ENCODE peak calls at places on chromosomes 11 and 22, in eight cellular contexts. Z, O, I, T, B, L, F and C are unnamed samples.

GRCh38 chr11:96219981-96220623 is 122.9 kb downstream of the MAML2 start:
- DNase-seq in B (no peak), I (peak), T (no peak), Z (no peak), F (peak), L (no peak), O (peak), C (no peak)

GRCh38 chr11:95081412-95081811 is 8.2 kb upstream of the ENDOD1 start:
- DNase-seq in T (no peak), O (peak), I (no peak), L (peak), F (no peak), B (no peak), Z (no peak), C (no peak)

GRCh38 chr11:13052130-13052541 is 43.0 kb downstream of the RASSF10 start:
- DNase-seq in B (no peak), L (no peak), I (no peak), F (no peak), O (no peak), T (peak), Z (no peak), C (no peak)

GRCh38 chr11:118067006-118067405 is 9.9 kb upstream of the TMPRSS4 start:
- DNase-seq in L (no peak), F (no peak), T (no peak), Z (no peak), B (no peak), O (no peak), I (no peak), C (no peak)

GRCh38 chr11:105935791-105936190 is 86.2 kb downstream of the MSANTD4 start:
- DNase-seq in B (no peak), I (no peak), T (no peak), L (no peak), F (peak), Z (peak), O (no peak), C (no peak)

GRCh38 chr11:69472766-69473519 is 8.5 kb upstream of the LINC01488 start:
- DNase-seq in O (no peak), F (no peak), T (no peak), I (no peak), B (no peak), Z (no peak), L (no peak), C (no peak)

GRCh38 chr11:124086447-124086846 is 28.8 kb upstream of the VWA5A start:
- DNase-seq in F (no peak), B (no peak), I (no peak), Z (no peak), O (no peak), L (no peak), T (no peak), C (no peak)

GRCh38 chr11:12404461-12404860 is 27.1 kb downstream of the PARVA start:
- DNase-seq in B (no peak), T (peak), L (no peak), F (no peak), O (peak), Z (no peak), I (no peak), C (no peak)

GRCh38 chr11:34155057-34155758 is 49.8 kb downstream of the NAT10 start:
- DNase-seq in B (no peak), F (no peak), Z (no peak), T (no peak), I (no peak), L (no peak), O (no peak), C (no peak)

GRCh38 chr11:32176223-32176811 is 85.4 kb downstream of the RCN1 start:
- DNase-seq in L (peak), I (peak), Z (peak), B (peak), O (peak), T (peak), F (peak), C (peak)

GRCh38 chr11:34052608-34053160 is 1.2 kb downstream of the CAPRIN1 start:
- DNase-seq in Z (no peak), O (peak), T (peak), I (no peak), L (no peak), B (no peak), F (no peak), C (peak)

GRCh38 chr11:9438611-9439010 is 22.2 kb upstream of the ZNF143 start:
- DNase-seq in I (no peak), T (no peak), L (no peak), B (no peak), F (peak), O (no peak), Z (no peak), C (no peak)

GRCh38 chr11:17490232-17490631 is 13.6 kb upstream of the ABCC8 start:
- DNase-seq in F (no peak), B (no peak), I (no peak), L (no peak), O (no peak), Z (no peak), T (no peak), C (no peak)

GRCh38 chr11:5550440-5551095 is 2.2 kb upstream of the OR52H1 start:
- DNase-seq in T (no peak), O (no peak), B (no peak), Z (peak), L (no peak), F (peak), I (no peak), C (no peak)

GRCh38 chr22:35065796-35066218 is at the start of gene ISX:
- DNase-seq in I (peak), F (no peak), L (no peak), O (no peak), Z (no peak), B (no peak), T (no peak), C (no peak)

GRCh38 chr11:128326791-128327190 is 260.6 kb downstream of the ETS1 start:
- DNase-seq in B (no peak), L (no peak), T (no peak), Z (no peak), I (no peak), O (no peak), F (no peak), C (no peak)

GRCh38 chr11:12245549-12245986 is 131.8 kb upstream of the PARVA start:
- DNase-seq in T (peak), O (no peak), B (no peak), F (peak), Z (no peak), I (no peak), L (no peak), C (no peak)

GRCh38 chr11:112615238-112615637 is 346.0 kb upstream of the NCAM1 start:
- DNase-seq in O (no peak), B (no peak), I (no peak), L (no peak), F (no peak), T (no peak), Z (no peak), C (no peak)

GRCh38 chr22:30245985-30246901 is at the start of gene LIF:
- DNase-seq in O (no peak), Z (no peak), F (peak), T (no peak), B (no peak), L (no peak), I (no peak), C (no peak)

GRCh38 chr11:11500744-11501487 is 120.9 kb downstream of the GALNT18 start:
- DNase-seq in B (no peak), L (no peak), O (no peak), Z (no peak), I (no peak), F (no peak), T (no peak), C (no peak)

GRCh38 chr11:45355706-45356041 is 69.5 kb upstream of the SYT13 start:
- DNase-seq in B (no peak), Z (no peak), O (no peak), T (no peak), I (no peak), F (no peak), L (no peak), C (no peak)

GRCh38 chr22:46863794-46864193 is 101.3 kb downstream of the TBC1D22A start:
- DNase-seq in B (no peak), F (no peak), Z (no peak), O (no peak), L (no peak), T (no peak), I (peak), C (no peak)
- H3K27ac ChIP-seq in B (no peak), F (no peak), Z (no peak), O (no peak), L (no peak), T (no peak), I (peak), C (no peak)

GRCh38 chr22:36497910-36498669 is 8.8 kb downstream of the FOXRED2 start:
- DNase-seq in L (no peak), F (no peak), O (no peak), T (no peak), I (no peak), B (no peak), Z (no peak), C (no peak)

GRCh38 chr22:36493690-36494110 is 12.3 kb upstream of the TXN2 start:
- DNase-seq in L (no peak), O (peak), T (no peak), F (no peak), I (no peak), Z (no peak), B (no peak), C (no peak)
- TF ChIP-seq POLR2A in L (no peak), O (no peak), T (no peak), F (no peak), I (no peak), Z (no peak), B (no peak), C (no peak)

GRCh38 chr22:31248965-31249940 is 37.2 kb downstream of the LIMK2 start:
- DNase-seq in B (no peak), O (no peak), Z (no peak), L (no peak), F (no peak), T (no peak), I (no peak), C (no peak)

GRCh38 chr22:31246687-31247086 is 34.6 kb downstream of the LIMK2 start:
- DNase-seq in B (no peak), T (no peak), O (no peak), Z (no peak), F (no peak), I (no peak), L (no peak), C (no peak)

GRCh38 chr22:31248138-31248745 is 36.1 kb downstream of the LIMK2 start:
- DNase-seq in O (peak), Z (no peak), T (peak), B (no peak), F (peak), I (no peak), L (peak), C (no peak)

GRCh38 chr22:31244943-31245451 is 32.9 kb downstream of the LIMK2 start:
- DNase-seq in T (no peak), I (no peak), L (no peak), Z (no peak), F (no peak), B (no peak), O (no peak), C (no peak)

GRCh38 chr22:31247726-31248125 is 35.6 kb downstream of the LIMK2 start:
- DNase-seq in I (no peak), B (no peak), L (no peak), T (no peak), O (no peak), Z (no peak), F (no peak), C (no peak)
- H3K27ac ChIP-seq in I (no peak), B (no peak), L (peak), T (peak), O (no peak), Z (no peak), F (peak), C (peak)

GRCh38 chr11:93528757-93529639 is 14.2 kb downstream of the SMCO4 start:
- DNase-seq in F (no peak), I (no peak), O (peak), Z (no peak), B (no peak), L (no peak), T (no peak), C (no peak)

GRCh38 chr11:93532285-93532789 is 10.9 kb downstream of the SMCO4 start:
- DNase-seq in B (no peak), Z (no peak), T (no peak), L (no peak), F (peak), I (no peak), O (no peak), C (no peak)

GRCh38 chr11:93530468-93530826 is 12.7 kb downstream of the SMCO4 start:
- DNase-seq in T (no peak), B (no peak), O (no peak), Z (no peak), I (no peak), F (no peak), L (no peak), C (no peak)

GRCh38 chr11:93528252-93528651 is 14.9 kb downstream of the SMCO4 start:
- DNase-seq in I (no peak), L (peak), T (no peak), Z (no peak), F (no peak), O (no peak), B (no peak), C (no peak)

DNA sequence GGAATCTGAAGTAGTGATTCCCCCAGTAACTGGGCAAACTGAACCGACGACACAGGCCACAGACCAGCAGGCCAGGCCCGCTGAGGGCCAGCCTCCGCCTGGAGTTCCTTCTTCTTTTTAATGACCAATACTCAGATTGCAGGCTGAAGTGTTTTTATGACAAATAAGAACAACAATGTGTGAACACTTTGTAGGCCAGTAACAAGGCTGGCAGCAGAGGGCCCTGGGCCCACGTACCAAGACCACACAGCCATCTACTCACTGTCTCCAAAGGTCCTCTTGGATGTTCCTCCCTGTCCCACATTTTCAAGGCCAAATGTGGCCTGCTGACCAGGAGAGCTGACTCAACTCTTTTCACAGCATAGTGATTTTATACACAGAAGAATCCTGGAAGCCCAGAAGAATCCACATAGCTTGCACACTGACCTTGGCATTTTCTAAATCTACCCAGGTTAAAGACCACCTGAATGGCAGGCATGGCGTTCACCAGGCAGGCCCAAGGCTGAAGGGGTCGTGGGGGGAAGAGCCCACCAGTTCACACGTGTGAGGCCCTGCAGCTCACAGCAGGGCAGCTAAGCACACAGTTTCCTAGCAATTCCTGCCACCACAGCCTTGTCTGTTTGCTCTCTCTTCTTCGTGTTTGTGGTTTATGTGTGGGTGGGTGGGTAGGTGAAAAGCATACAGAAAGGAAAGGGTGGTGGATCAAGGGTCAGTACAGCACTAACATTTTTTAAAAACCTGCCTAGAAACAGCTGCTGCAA is 13.3 kb downstream of the SMCO4 start:
- DNase-seq in T (no peak), L (no peak), F (peak), I (peak), B (no peak), O (no peak), Z (no peak), C (no peak)
- TF ChIP-seq POLR2A in T (no peak), L (no peak), F (no peak), I (no peak), B (no peak), O (no peak), Z (no peak), C (no peak)

GRCh38 chr11:120182790-120183491 is 27.9 kb upstream of the OAF start:
- DNase-seq in I (peak), B (no peak), T (peak), F (no peak), L (no peak), O (peak), Z (no peak), C (no peak)

GRCh38 chr11:120181446-120181992 is 29.3 kb upstream of the OAF start:
- DNase-seq in I (no peak), T (no peak), L (no peak), Z (no peak), F (no peak), B (no peak), O (no peak), C (no peak)

GRCh38 chr11:120180571-120181445 is 30.0 kb upstream of the OAF start:
- DNase-seq in B (no peak), F (peak), T (no peak), L (no peak), Z (no peak), I (peak), O (peak), C (no peak)

GRCh38 chr11:120183701-120184141 is 27.1 kb upstream of the OAF start:
- DNase-seq in Z (no peak), T (no peak), I (no peak), O (no peak), B (no peak), F (no peak), L (no peak), C (no peak)

GRCh38 chr11:120182357-120182756 is 28.5 kb upstream of the OAF start:
- DNase-seq in O (no peak), T (no peak), F (no peak), L (no peak), I (no peak), B (no peak), Z (no peak), C (no peak)
- H3K27ac ChIP-seq in O (peak), T (peak), F (no peak), L (peak), I (no peak), B (no peak), Z (no peak), C (peak)

GRCh38 chr11:46489668-46490560 is 98.3 kb upstream of the CHRM4 start:
- DNase-seq in O (no peak), B (peak), Z (peak), I (peak), L (no peak), F (peak), T (no peak), C (no peak)

GRCh38 chr11:46492540-46492939 is 101.0 kb upstream of the CHRM4 start:
- DNase-seq in B (no peak), F (no peak), T (no peak), L (no peak), Z (no peak), I (no peak), O (peak), C (no peak)

GRCh38 chr11:46493786-46494185 is 100.0 kb downstream of the AMBRA1 start:
- DNase-seq in L (no peak), B (no peak), O (no peak), F (no peak), Z (no peak), T (no peak), I (no peak), C (no peak)

GRCh38 chr11:46490576-46491100 is 99.1 kb upstream of the CHRM4 start:
- DNase-seq in L (no peak), Z (no peak), F (peak), I (no peak), T (no peak), O (no peak), B (no peak), C (no peak)

DNA sequence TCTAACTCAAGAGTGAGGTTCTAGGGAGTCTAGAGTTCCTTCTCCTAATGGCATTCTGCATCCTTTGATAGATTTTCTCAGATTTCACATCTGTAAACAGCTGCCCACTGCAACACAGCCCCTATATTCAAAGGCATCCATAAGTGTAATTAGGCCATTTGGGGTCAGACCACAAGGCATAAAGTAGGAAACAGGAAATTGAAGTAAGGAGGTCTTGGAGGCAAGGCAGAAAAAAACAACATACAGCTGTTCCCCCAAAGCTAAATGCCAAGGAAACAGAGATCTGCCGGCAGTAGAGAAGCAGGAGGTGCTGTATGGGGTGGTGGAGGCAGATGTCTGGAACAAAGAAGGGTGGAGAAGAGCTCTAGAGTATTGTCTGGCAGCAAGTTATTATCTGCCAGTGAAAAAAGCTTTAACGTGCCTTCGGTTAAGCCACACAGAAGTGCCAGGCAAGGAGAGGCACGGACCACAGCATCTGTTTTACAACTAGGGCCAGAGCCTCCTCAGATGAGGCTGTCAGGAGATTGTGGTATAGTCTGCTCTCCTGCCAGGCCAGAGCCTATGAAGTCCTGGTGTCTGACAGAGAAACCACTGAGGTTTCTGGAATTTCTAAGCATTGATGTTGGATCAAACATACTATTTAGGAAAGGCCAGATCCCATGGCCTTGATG is 100.2 kb upstream of the CHRM4 start:
- DNase-seq in B (no peak), F (peak), L (no peak), O (no peak), Z (no peak), I (no peak), T (no peak), C (no peak)
- TF ChIP-seq POLR2A in B (no peak), F (no peak), L (no peak), O (no peak), Z (no peak), I (no peak), T (no peak), C (no peak)

GRCh38 chr11:66118847-66119246 is 48.8 kb downstream of the PACS1 start:
- DNase-seq in I (no peak), Z (no peak), L (no peak), F (no peak), B (no peak), O (no peak), T (no peak), C (no peak)

GRCh38 chr11:66121453-66121852 is 51.4 kb downstream of the PACS1 start:
- DNase-seq in L (no peak), Z (no peak), B (no peak), O (no peak), T (no peak), F (no peak), I (no peak), C (no peak)

GRCh38 chr11:66116576-66117361 is 46.7 kb downstream of the PACS1 start:
- DNase-seq in O (no peak), B (no peak), Z (no peak), L (no peak), I (no peak), T (no peak), F (no peak), C (no peak)

GRCh38 chr11:66115638-66116410 is 45.8 kb downstream of the PACS1 start:
- DNase-seq in L (no peak), O (no peak), B (no peak), Z (no peak), T (no peak), I (peak), F (peak), C (no peak)

GRCh38 chr11:66119348-66120133 is 49.5 kb downstream of the PACS1 start:
- DNase-seq in B (peak), F (peak), O (peak), I (peak), T (peak), Z (peak), L (no peak), C (no peak)
- H3K27ac ChIP-seq in B (peak), F (peak), O (peak), I (peak), T (peak), Z (peak), L (no peak), C (no peak)